ENCODE peak calls at places on chromosomes 3 and 15, in five cellular contexts. E, D, F, I and Y are unnamed samples.

GRCh38 chr15:67127925-67128324 is 62.5 kb downstream of the SMAD3 start:
- DNase-seq in E (peak; percentile 99), D (peak; percentile 86), F (no peak), I (no peak), Y (peak; percentile 98)

GRCh38 chr3:29186131-29186599 is 94.7 kb upstream of the RBMS3 start:
- DNase-seq in E (peak; percentile 97), D (peak; percentile 79), F (no peak), I (no peak), Y (peak; percentile 97)

GRCh38 chr15:78540135-78540954 is at the start of gene PSMA4:
- DNase-seq in E (peak; percentile 81), D (peak; percentile 98), F (peak; percentile 95), I (peak; percentile 97), Y (peak; percentile 77)

GRCh38 chr3:173916799-173917198 is 519.3 kb downstream of the NLGN1 start:
- DNase-seq in E (no peak), D (no peak), F (no peak), I (no peak), Y (no peak)

GRCh38 chr3:53255775-53256703 is at the start of gene TKT:
- DNase-seq in E (peak; percentile 89), D (peak; percentile 99), F (peak; percentile 83), I (peak; percentile 98), Y (peak; percentile 91)

GRCh38 chr3:159448902-159449301 is 539.7 kb upstream of the IL12A start:
- DNase-seq in E (no peak), D (no peak), F (no peak), I (no peak), Y (no peak)

GRCh38 chr3:120203016-120203415 is 82.0 kb downstream of the GPR156 start:
- DNase-seq in E (peak; percentile 77), D (peak; percentile 86), F (no peak), I (no peak), Y (peak; percentile 87)

GRCh38 chr3:139388961-139389551 is 391 bp downstream of the COPB2 start:
- DNase-seq in E (no peak), D (no peak), F (peak; percentile 38), I (no peak), Y (peak; percentile 9)

GRCh38 chr15:79007066-79007465 is 62.2 kb upstream of the CTSH start:
- DNase-seq in E (peak; percentile 52), D (no peak), F (peak; percentile 22), I (peak; percentile 47), Y (peak; percentile 50)

GRCh38 chr15:76391847-76392246 is 55.3 kb downstream of the ISL2 start:
- DNase-seq in E (no peak), D (no peak), F (no peak), I (no peak), Y (no peak)

GRCh38 chr3:12758025-12758830 is 831 bp downstream of the TMEM40 start:
- DNase-seq in E (peak; percentile 50), D (peak; percentile 68), F (no peak), I (no peak), Y (peak; percentile 78)

GRCh38 chr3:42970976-42971772 is 7.9 kb upstream of the GASK1A start:
- DNase-seq in E (no peak), D (no peak), F (no peak), I (no peak), Y (no peak)

GRCh38 chr3:57983734-57984518 is 24.3 kb upstream of the FLNB start:
- DNase-seq in E (peak; percentile 96), D (peak; percentile 83), F (peak; percentile 64), I (no peak), Y (peak; percentile 95)

GRCh38 chr15:66839511-66840112 is 137.6 kb downstream of the SMAD6 start:
- DNase-seq in E (no peak), D (no peak), F (no peak), I (no peak), Y (no peak)

GRCh38 chr3:133280591-133280990 is 119.3 kb upstream of the BFSP2 start:
- DNase-seq in E (no peak), D (no peak), F (no peak), I (no peak), Y (no peak)

GRCh38 chr3:183576487-183577107 is 21.1 kb upstream of the KLHL6 start:
- DNase-seq in E (no peak), D (no peak), F (no peak), I (no peak), Y (peak; percentile 27)

GRCh38 chr3:28726840-28727239 is 378.2 kb upstream of the AZI2 start:
- DNase-seq in E (peak; percentile 4), D (peak; percentile 35), F (no peak), I (peak; percentile 55), Y (peak; percentile 35)